ENCODE peak calls at places on chromosomes 16 and 17, in seven cellular contexts. U is Kasumi-1; M is omental fat pad; C is stimulated activated CD4-positive, alpha-beta T cell treated with anti-CD3 and anti-CD28 coated beads, TNF-alpha, amount 100 ng/mL, for 24 hours; L is pancreas; Y is activated CD8-positive, alpha-beta memory T cell treated with anti-CD3 and anti-CD28 coated beads for 1 hour; J is NCI-H2107. G is an unnamed sample.

GRCh38 chr16:14958970-14959369 is 15.9 kb upstream of the PDXDC1 start:
- DNase-seq in C (no peak), Y (no peak), J (no peak), U (no peak), M (no peak), L (no peak), G (no peak)

GRCh38 chr16:23147666-23148065 is 1.6 kb downstream of the USP31 start:
- DNase-seq in U (no peak), L (no peak), J (no peak), C (no peak), M (no peak), Y (no peak), G (no peak)

GRCh38 chr17:37373530-37374159 is 2.1 kb upstream of the C17orf78 start:
- DNase-seq in C (peak; percentile 30), L (no peak), Y (no peak), J (peak; percentile 76), U (peak; percentile 91), M (no peak), G (peak; percentile 59)

GRCh38 chr16:80147021-80147680 is 393.6 kb upstream of the DYNLRB2 start:
- DNase-seq in L (no peak), U (no peak), Y (no peak), J (no peak), C (no peak), M (no peak), G (no peak)

GRCh38 chr16:48862087-48862532 is 252.1 kb upstream of the N4BP1 start:
- DNase-seq in J (no peak), M (no peak), C (no peak), Y (no peak), U (no peak), L (no peak), G (no peak)

GRCh38 chr17:39014044-39014794 is 47.0 kb upstream of the FBXO47 start:
- DNase-seq in J (no peak), L (no peak), U (no peak), M (no peak), C (no peak), Y (no peak), G (no peak)

GRCh38 chr17:8846768-8847211 is 20.7 kb downstream of the PIK3R6 start:
- DNase-seq in U (no peak), C (no peak), M (no peak), L (no peak), J (no peak), Y (no peak), G (no peak)

GRCh38 chr16:57643166-57643813 is 14.9 kb downstream of the ADGRG1 start:
- DNase-seq in Y (no peak), L (no peak), C (no peak), J (no peak), M (no peak), U (no peak), G (no peak)

GRCh38 chr16:69404275-69404805 is 18.5 kb upstream of the TERF2 start:
- DNase-seq in C (no peak), Y (no peak), L (no peak), M (no peak), U (no peak), J (no peak), G (no peak)

GRCh38 chr16:84739349-84740124 is 39.7 kb downstream of the USP10 start:
- DNase-seq in C (no peak), M (no peak), Y (no peak), J (no peak), U (no peak), L (no peak), G (no peak)

GRCh38 chr17:79668344-79669250 is 57.7 kb upstream of the RBFOX3 start:
- DNase-seq in Y (no peak), M (no peak), U (no peak), C (no peak), L (no peak), J (no peak), G (no peak)

GRCh38 chr16:31475949-31476304 is 4.0 kb downstream of the TGFB1I1 start:
- DNase-seq in L (no peak), J (no peak), Y (no peak), U (no peak), C (no peak), M (no peak), G (peak; percentile 50)

GRCh38 chr16:31188450-31189411 is 8.8 kb downstream of the FUS start:
- DNase-seq in Y (no peak), M (no peak), L (no peak), U (no peak), C (no peak), J (no peak), G (no peak)

GRCh38 chr16:81445143-81445922 is 725 bp downstream of the CMIP start:
- DNase-seq in M (no peak), U (no peak), C (no peak), L (peak; percentile 86), Y (no peak), J (no peak), G (no peak)

GRCh38 chr17:67328026-67328425 is 38.4 kb downstream of the PSMD12 start:
- DNase-seq in J (no peak), M (no peak), C (no peak), U (no peak), Y (no peak), L (no peak), G (no peak)

GRCh38 chr16:19898924-19899604 is 14.4 kb upstream of the GPRC5B start:
- DNase-seq in U (peak; percentile 1), J (peak; percentile 41), M (no peak), L (no peak), Y (no peak), C (no peak), G (peak; percentile 47)

GRCh38 chr16:72241930-72242329 is 70.0 kb upstream of the PMFBP1 start:
- DNase-seq in Y (no peak), U (peak; percentile 68), M (no peak), L (no peak), C (no peak), J (no peak), G (no peak)

GRCh38 chr17:2694381-2695242 is 17.0 kb downstream of the CLUH start:
- DNase-seq in J (no peak), C (no peak), Y (no peak), L (peak; percentile 69), U (no peak), M (peak; percentile 9), G (no peak)

GRCh38 chr16:87918866-87919680 is 17.3 kb downstream of the CA5A start:
- DNase-seq in C (no peak), J (no peak), L (no peak), U (no peak), Y (no peak), M (no peak), G (no peak)

GRCh38 chr17:77127735-77128361 is 12.9 kb upstream of the SEC14L1 start:
- DNase-seq in C (peak; percentile 22), M (no peak), Y (peak; percentile 62), J (no peak), U (peak; percentile 93), L (no peak), G (peak; percentile 50)

GRCh38 chr17:70310251-70310672 is 140.9 kb downstream of the KCNJ2 start:
- DNase-seq in L (no peak), J (peak; percentile 50), M (no peak), C (no peak), U (no peak), Y (no peak), G (no peak)

GRCh38 chr16:81885976-81886586 is 107.0 kb downstream of the PLCG2 start:
- DNase-seq in U (peak; percentile 72), Y (no peak), L (no peak), J (no peak), C (no peak), M (no peak), G (no peak)

GRCh38 chr16:51267676-51268075 is 116.6 kb upstream of the SALL1 start:
- DNase-seq in U (no peak), L (no peak), C (no peak), Y (no peak), M (no peak), J (no peak), G (no peak)

GRCh38 chr17:57986841-57987581 is 1.0 kb downstream of the VEZF1 start:
- DNase-seq in U (peak; percentile 31), C (no peak), L (peak; percentile 61), J (no peak), M (no peak), Y (no peak), G (peak; percentile 43)

GRCh38 chr16:65125871-65126270 is 4.0 kb upstream of the CDH11 start:
- DNase-seq in Y (no peak), C (no peak), U (no peak), M (no peak), L (no peak), J (no peak), G (no peak)

GRCh38 chr17:19284005-19284959 is 47.1 kb downstream of the EPN2 start:
- DNase-seq in C (no peak), U (no peak), Y (no peak), L (no peak), J (no peak), M (no peak), G (no peak)

GRCh38 chr17:29158515-29159275 is 21.5 kb downstream of the MYO18A start:
- DNase-seq in J (no peak), U (no peak), Y (no peak), C (no peak), L (no peak), M (no peak), G (no peak)

GRCh38 chr17:78653382-78653781 is 76.2 kb upstream of the DNAH17 start:
- DNase-seq in M (no peak), C (no peak), Y (no peak), L (no peak), J (no peak), U (no peak), G (no peak)

GRCh38 chr16:79862601-79863000 is 262.1 kb upstream of the MAF start:
- DNase-seq in J (no peak), L (no peak), C (no peak), M (no peak), Y (no peak), U (no peak), G (no peak)

GRCh38 chr17:17058304-17058703 is 16.0 kb downstream of the MPRIP start:
- DNase-seq in M (no peak), L (no peak), J (no peak), C (no peak), Y (no peak), U (no peak), G (no peak)

GRCh38 chr16:8088820-8089338 is 501.4 kb downstream of the TMEM114 start:
- DNase-seq in M (no peak), U (no peak), J (no peak), C (no peak), Y (no peak), L (no peak), G (no peak)

GRCh38 chr17:33500141-33500540 is 207.0 kb upstream of the ASIC2 start:
- DNase-seq in M (no peak), C (no peak), J (no peak), Y (no peak), L (no peak), U (no peak), G (no peak)